ENCODE peak calls at places on chromosomes 13 and 19, in five cellular contexts. E, V, U, B and S are unnamed samples.

GRCh38 chr13:35729926-35730627 is 253.6 kb upstream of the MAB21L1 start:
- DNase-seq in E (no peak), V (no peak), B (peak), U (no peak), S (no peak)

GRCh38 chr13:64234255-64234654 is 2818.6 kb upstream of the PCDH20 start:
- DNase-seq in E (no peak), V (no peak), B (no peak), U (no peak), S (peak)

GRCh38 chr19:37098570-37098969 is 20.3 kb downstream of the ZNF420 start:
- DNase-seq in U (no peak), V (no peak), B (no peak), E (no peak), S (no peak)

GRCh38 chr19:44955500-44956439 is 590 bp downstream of the CLPTM1 start:
- DNase-seq in B (no peak), U (no peak), V (no peak), E (no peak), S (no peak)

GRCh38 chr19:8004723-8005513 is 523 bp downstream of the ELAVL1 start:
- DNase-seq in U (no peak), B (no peak), V (no peak), E (no peak), S (peak)

GRCh38 chr13:110388141-110388943 is 81.3 kb downstream of the COL4A2 start:
- DNase-seq in B (no peak), U (no peak), E (no peak), V (no peak), S (peak)

GRCh38 chr13:90622547-90622946 is 724.9 kb upstream of the MIR17HG start:
- DNase-seq in E (no peak), U (no peak), V (no peak), B (no peak), S (no peak)

GRCh38 chr13:42048625-42049453 is at the start of gene DGKH:
- DNase-seq in E (peak), U (peak), V (no peak), B (no peak), S (peak)

GRCh38 chr13:61908906-61909305 is 493.3 kb upstream of the PCDH20 start:
- DNase-seq in V (no peak), E (no peak), U (no peak), B (no peak), S (no peak)

GRCh38 chr19:41872775-41873647 is 4.1 kb upstream of the CD79A start:
- DNase-seq in V (peak), B (no peak), U (peak), E (peak), S (peak)

GRCh38 chr19:518292-519231 is 11.3 kb downstream of the TPGS1 start:
- DNase-seq in V (no peak), E (no peak), U (no peak), B (no peak), S (peak)
- TF ChIP-seq CEBPB in V (no peak), E (no peak), U (no peak), B (no peak), S (no peak)

GRCh38 chr13:77544365-77544764 is 8.9 kb downstream of the SCEL start:
- DNase-seq in E (no peak), B (no peak), U (no peak), V (no peak), S (no peak)
- TF ChIP-seq CEBPB in E (no peak), B (no peak), U (no peak), V (no peak), S (no peak)

DNA sequence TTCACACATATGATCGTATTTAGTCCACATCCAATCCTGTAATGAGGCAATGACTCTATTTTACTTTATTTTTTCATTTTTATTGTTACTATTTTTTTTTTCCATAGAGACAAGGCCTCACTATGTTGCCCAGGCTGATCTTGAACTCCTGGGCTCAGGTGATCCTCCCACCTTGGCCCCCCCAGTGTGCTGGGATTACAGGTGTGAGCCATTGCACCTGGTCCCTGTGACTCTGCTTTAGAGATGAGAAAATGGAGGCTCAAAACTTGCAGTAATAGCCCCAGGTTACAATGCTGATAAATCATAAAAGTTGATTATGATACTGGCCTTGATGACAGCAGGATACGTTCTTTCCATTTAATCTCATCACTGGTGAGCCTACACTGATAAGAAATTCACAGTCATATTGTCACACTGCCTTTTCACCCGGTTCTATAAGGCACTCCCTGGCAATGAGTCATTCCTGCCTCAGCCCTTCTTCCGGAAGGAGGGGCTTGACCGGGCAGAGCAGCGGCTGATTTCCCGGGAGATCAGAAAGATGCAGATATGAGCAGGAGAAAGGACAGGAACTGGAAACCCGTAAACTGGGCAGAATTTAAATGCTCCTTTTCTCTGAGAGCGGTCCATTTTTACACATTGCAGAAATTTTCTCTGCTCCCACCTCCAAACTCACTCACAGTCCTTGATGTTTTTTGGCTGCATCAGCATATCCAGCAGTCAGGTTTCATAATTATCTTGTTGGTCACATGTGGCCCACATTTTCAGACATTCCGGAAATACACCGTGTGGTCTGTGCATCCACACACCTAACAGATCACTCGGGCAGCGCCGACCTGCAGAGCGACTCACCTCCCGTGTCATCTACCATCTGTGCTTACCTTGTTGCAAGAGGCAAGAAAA is 616.4 kb downstream of the EFNB2 start:
- DNase-seq in B (no peak), U (peak), E (peak), V (no peak), S (peak)
- TF ChIP-seq CEBPB in B (no peak), U (peak), E (no peak), V (no peak), S (no peak)

DNA sequence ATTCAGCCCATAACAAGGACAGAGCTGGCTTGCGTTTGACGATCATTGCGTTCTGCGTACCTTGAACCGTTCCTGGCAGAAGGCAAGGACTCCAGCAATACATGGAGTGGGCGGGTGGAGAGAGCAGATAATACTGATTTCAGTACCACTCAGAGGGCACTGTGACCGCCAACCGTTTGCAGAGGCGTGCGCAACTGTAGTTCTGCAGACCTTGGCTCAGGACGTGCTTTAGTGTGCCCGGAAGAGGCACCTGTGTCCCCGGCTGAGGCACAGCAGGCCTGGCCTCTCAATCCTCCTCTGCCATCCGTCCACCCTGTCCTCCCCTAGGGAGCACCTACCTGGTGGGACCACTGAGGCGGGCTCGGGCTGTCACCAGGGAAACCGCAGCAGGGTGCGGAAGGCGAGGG is 117.6 kb upstream of the USP29 start:
- DNase-seq in V (no peak), B (no peak), U (no peak), E (no peak), S (no peak)
- TF ChIP-seq CEBPB in V (no peak), B (no peak), U (no peak), E (no peak), S (no peak)

GRCh38 chr19:12723643-12724426 is at the start of gene TNPO2:
- DNase-seq in U (peak), E (peak), V (peak), B (peak), S (peak)
- TF ChIP-seq CEBPB in U (no peak), E (no peak), V (no peak), B (no peak), S (no peak)

GRCh38 chr19:944171-944567 is 18.3 kb downstream of the ARID3A start:
- DNase-seq in E (no peak), B (no peak), V (no peak), U (no peak), S (no peak)
- TF ChIP-seq CEBPB in E (no peak), B (no peak), V (no peak), U (no peak), S (no peak)

DNA sequence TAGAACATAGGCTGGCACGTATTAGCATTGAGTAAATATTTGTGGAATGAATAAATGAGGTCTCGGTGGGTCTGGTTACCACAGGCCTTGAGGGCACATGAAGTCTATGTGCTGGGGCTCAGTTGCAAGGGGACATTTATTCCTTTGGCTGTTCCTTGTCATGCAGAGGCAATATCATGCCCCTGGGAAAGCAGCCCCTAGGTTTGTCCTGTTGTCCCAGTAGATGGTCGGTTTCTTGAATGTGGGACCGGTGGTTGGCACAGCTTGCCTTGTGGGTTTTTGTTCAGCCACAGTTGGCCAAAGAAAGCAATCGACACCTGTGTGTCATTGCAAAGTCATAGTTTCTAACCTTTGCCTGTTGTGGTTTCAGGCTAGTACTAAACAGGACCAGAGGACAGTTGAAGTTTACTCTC is 24.7 kb upstream of the GPR183 start:
- DNase-seq in V (no peak), B (peak), U (no peak), E (no peak), S (no peak)
- TF ChIP-seq CEBPB in V (no peak), B (no peak), U (no peak), E (no peak), S (no peak)

GRCh38 chr13:97895383-97895782 is 58.1 kb upstream of the IPO5 start:
- DNase-seq in E (no peak), B (no peak), U (no peak), V (no peak), S (no peak)

GRCh38 chr13:97884707-97885468 is 68.6 kb upstream of the IPO5 start:
- DNase-seq in U (no peak), V (no peak), E (no peak), B (no peak), S (no peak)

GRCh38 chr13:97892717-97893116 is 60.8 kb upstream of the IPO5 start:
- DNase-seq in E (no peak), V (no peak), U (no peak), B (no peak), S (peak)

GRCh38 chr13:97889803-97890202 is 63.7 kb upstream of the IPO5 start:
- DNase-seq in E (no peak), U (no peak), B (no peak), V (no peak), S (no peak)
- TF ChIP-seq CEBPB in E (no peak), U (no peak), B (no peak), V (no peak), S (no peak)